ENCODE peak calls at places on chromosome 19, in four cellular contexts. One of them, this sample, is unnamed.
A peak's percentile ranks its signal among the peaks of the same experiment; 100 is the strongest.

GRCh38 chr19:13055213-13056051 is 47.2 kb downstream of the LYL1 start:
- DNase-seq in aorta: peak; percentile 96
- DNase-seq in esophagus muscularis mucosa: no peak
- DNase-seq in PC-3: peak; percentile 81
- DNase-seq in this sample: no peak

GRCh38 chr19:7953060-7953459 is 9.6 kb upstream of the TIMM44 start:
- DNase-seq in aorta: no peak
- DNase-seq in esophagus muscularis mucosa: no peak
- DNase-seq in PC-3: peak; percentile 48
- DNase-seq in this sample: no peak

GRCh38 chr19:40523322-40524047 is 53.2 kb upstream of the SHKBP1 start:
- DNase-seq in aorta: peak; percentile 76
- DNase-seq in esophagus muscularis mucosa: no peak
- DNase-seq in PC-3: peak; percentile 66
- DNase-seq in this sample: peak; percentile 57

GRCh38 chr19:32318884-32319520 is 26.4 kb upstream of the ZNF507 start:
- DNase-seq in aorta: no peak
- DNase-seq in esophagus muscularis mucosa: peak; percentile 90
- DNase-seq in PC-3: peak; percentile 23
- DNase-seq in this sample: no peak

GRCh38 chr19:28372800-28373199 is 840.2 kb downstream of the UQCRFS1 start:
- DNase-seq in aorta: no peak
- DNase-seq in esophagus muscularis mucosa: no peak
- DNase-seq in PC-3: no peak
- DNase-seq in this sample: no peak

GRCh38 chr19:49973987-49974386 is 13.0 kb upstream of the SIGLEC11 start:
- DNase-seq in aorta: no peak
- DNase-seq in esophagus muscularis mucosa: no peak
- DNase-seq in PC-3: no peak
- DNase-seq in this sample: no peak

GRCh38 chr19:5040544-5041167 is 71.7 kb downstream of the KDM4B start:
- DNase-seq in aorta: no peak
- DNase-seq in esophagus muscularis mucosa: no peak
- DNase-seq in PC-3: no peak
- DNase-seq in this sample: no peak

GRCh38 chr19:5679289-5680082 is 830 bp downstream of the MICOS13 start:
- DNase-seq in aorta: no peak
- DNase-seq in esophagus muscularis mucosa: no peak
- DNase-seq in PC-3: no peak
- DNase-seq in this sample: no peak

GRCh38 chr19:42270346-42271044 is 1.4 kb downstream of the CIC start:
- DNase-seq in aorta: peak; percentile 86
- DNase-seq in esophagus muscularis mucosa: no peak
- DNase-seq in PC-3: peak; percentile 57
- DNase-seq in this sample: peak; percentile 58

GRCh38 chr19:49507803-49508494 is 4.5 kb upstream of the FCGRT start:
- DNase-seq in aorta: no peak
- DNase-seq in esophagus muscularis mucosa: no peak
- DNase-seq in PC-3: no peak
- DNase-seq in this sample: no peak

GRCh38 chr19:5336195-5336965 is 4.2 kb downstream of the PTPRS start:
- DNase-seq in aorta: no peak
- DNase-seq in esophagus muscularis mucosa: no peak
- DNase-seq in PC-3: no peak
- DNase-seq in this sample: no peak

GRCh38 chr19:44878119-44878865 is 12.8 kb upstream of the TOMM40 start:
- DNase-seq in aorta: no peak
- DNase-seq in esophagus muscularis mucosa: no peak
- DNase-seq in PC-3: no peak
- DNase-seq in this sample: no peak

GRCh38 chr19:5206751-5207075 is 133.9 kb downstream of the PTPRS start:
- DNase-seq in aorta: no peak
- DNase-seq in esophagus muscularis mucosa: no peak
- DNase-seq in PC-3: no peak
- DNase-seq in this sample: no peak

GRCh38 chr19:55368701-55369563 is 1.3 kb downstream of the IL11 start:
- DNase-seq in aorta: no peak
- DNase-seq in esophagus muscularis mucosa: no peak
- DNase-seq in PC-3: peak; percentile 67
- DNase-seq in this sample: peak; percentile 20

GRCh38 chr19:10206226-10206873 is 11.6 kb upstream of the DNMT1 start:
- DNase-seq in aorta: no peak
- DNase-seq in esophagus muscularis mucosa: no peak
- DNase-seq in PC-3: peak; percentile 51
- DNase-seq in this sample: no peak

GRCh38 chr19:5578094-5578846 is 10.5 kb upstream of the TINCR start:
- DNase-seq in aorta: peak; percentile 92
- DNase-seq in esophagus muscularis mucosa: no peak
- DNase-seq in PC-3: peak; percentile 84
- DNase-seq in this sample: peak; percentile 57

GRCh38 chr19:52673014-52673413 is 34.9 kb upstream of the ZNF83 start:
- DNase-seq in aorta: no peak
- DNase-seq in esophagus muscularis mucosa: no peak
- DNase-seq in PC-3: no peak
- DNase-seq in this sample: no peak

GRCh38 chr19:6551607-6552450 is 21.0 kb downstream of the TNFSF9 start:
- DNase-seq in aorta: no peak
- DNase-seq in esophagus muscularis mucosa: no peak
- DNase-seq in PC-3: no peak
- DNase-seq in this sample: peak; percentile 82

GRCh38 chr19:34661357-34661756 is 15.6 kb downstream of the SCGB2B2 start:
- DNase-seq in aorta: no peak
- DNase-seq in esophagus muscularis mucosa: no peak
- DNase-seq in PC-3: no peak
- DNase-seq in this sample: no peak

GRCh38 chr19:14102102-14102696 is 11.6 kb upstream of the SAMD1 start:
- DNase-seq in aorta: no peak
- DNase-seq in esophagus muscularis mucosa: no peak
- DNase-seq in PC-3: peak; percentile 34
- DNase-seq in this sample: no peak

GRCh38 chr19:7236153-7236552 is 58.1 kb downstream of the INSR start:
- DNase-seq in aorta: no peak
- DNase-seq in esophagus muscularis mucosa: no peak
- DNase-seq in PC-3: no peak
- DNase-seq in this sample: no peak

GRCh38 chr19:34573226-34573864 is 91.8 kb downstream of the WTIP start:
- DNase-seq in aorta: no peak
- DNase-seq in esophagus muscularis mucosa: peak; percentile 81
- DNase-seq in PC-3: no peak
- DNase-seq in this sample: no peak

GRCh38 chr19:45682117-45682516 is 9.6 kb downstream of the SNRPD2 start:
- DNase-seq in aorta: no peak
- DNase-seq in esophagus muscularis mucosa: no peak
- DNase-seq in PC-3: no peak
- DNase-seq in this sample: no peak

DNA sequence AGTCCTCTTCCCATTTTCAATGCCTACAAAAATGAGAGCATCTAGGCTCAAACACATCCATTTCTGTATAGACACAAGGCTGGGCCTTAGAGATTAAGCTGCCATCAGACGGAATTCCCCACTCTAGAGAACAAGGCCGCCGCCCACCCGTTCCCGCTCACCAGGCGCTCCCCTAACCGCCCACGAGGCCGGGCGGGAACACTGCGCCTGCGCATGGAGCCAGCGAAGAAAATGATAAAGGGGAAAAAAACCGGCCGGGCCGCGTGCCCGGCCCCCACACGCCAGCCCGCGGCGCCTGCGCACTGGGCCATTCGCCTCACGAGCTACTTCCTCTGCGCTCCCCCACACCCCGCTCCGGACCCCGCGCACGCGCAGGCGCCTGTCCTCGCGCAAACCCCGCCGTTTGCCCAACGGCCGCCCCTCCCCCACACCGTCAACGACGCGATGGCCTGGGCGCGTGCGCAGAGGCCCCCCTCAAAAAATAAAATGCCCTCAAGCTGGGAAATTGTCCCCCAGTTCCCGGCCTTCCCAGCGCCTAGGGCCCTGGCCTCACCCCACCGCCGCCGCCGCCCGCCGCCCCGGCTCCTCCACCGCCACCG is 540 bp downstream of the HNRNPL start:
- DNase-seq in aorta: peak; percentile 99
- DNase-seq in esophagus muscularis mucosa: peak; percentile 99
- DNase-seq in PC-3: peak; percentile 94
- DNase-seq in this sample: peak; percentile 96
- H3K4me1 ChIP-seq in aorta: no peaks in the 10 kb centered on the region
- H3K4me1 ChIP-seq in esophagus muscularis mucosa: peaks cover 62% of the 10 kb centered on the region
- H3K4me1 ChIP-seq in PC-3: peaks cover 28% of the 10 kb centered on the region
- H3K4me1 ChIP-seq in this sample: peaks cover 72% of the 10 kb centered on the region

GRCh38 chr19:4012092-4012974 is 4.8 kb downstream of the PIAS4 start:
- DNase-seq in aorta: no peak
- DNase-seq in esophagus muscularis mucosa: no peak
- DNase-seq in PC-3: no peak
- DNase-seq in this sample: no peak

GRCh38 chr19:4009990-4010807 is 2.7 kb downstream of the PIAS4 start:
- DNase-seq in aorta: no peak
- DNase-seq in esophagus muscularis mucosa: no peak
- DNase-seq in PC-3: no peak
- DNase-seq in this sample: no peak

GRCh38 chr19:4012975-4013634 is 5.6 kb downstream of the PIAS4 start:
- DNase-seq in aorta: no peak
- DNase-seq in esophagus muscularis mucosa: no peak
- DNase-seq in PC-3: no peak
- DNase-seq in this sample: no peak

GRCh38 chr19:4007836-4008539 is 452 bp downstream of the PIAS4 start:
- DNase-seq in aorta: no peak
- DNase-seq in esophagus muscularis mucosa: no peak
- DNase-seq in PC-3: no peak
- DNase-seq in this sample: peak; percentile 15

GRCh38 chr19:4010808-4011110 is 3.2 kb downstream of the PIAS4 start:
- DNase-seq in aorta: no peak
- DNase-seq in esophagus muscularis mucosa: no peak
- DNase-seq in PC-3: no peak
- DNase-seq in this sample: no peak
- H3K4me1 ChIP-seq in aorta: no peaks in the 10 kb centered on the region
- H3K4me1 ChIP-seq in esophagus muscularis mucosa: peaks cover 85% of the 10 kb centered on the region
- H3K4me1 ChIP-seq in PC-3: peaks cover 5% of the 10 kb centered on the region
- H3K4me1 ChIP-seq in this sample: peaks cover 48% of the 10 kb centered on the region

GRCh38 chr19:48244289-48244688 is 11.4 kb downstream of the CARD8 start:
- DNase-seq in aorta: no peak
- DNase-seq in esophagus muscularis mucosa: no peak
- DNase-seq in PC-3: peak; percentile 12
- DNase-seq in this sample: peak; percentile 49
- H3K4me1 ChIP-seq in aorta: no peaks in the 10 kb centered on the region
- H3K4me1 ChIP-seq in esophagus muscularis mucosa: no peaks in the 10 kb centered on the region
- H3K4me1 ChIP-seq in PC-3: peaks cover 6% of the 10 kb centered on the region
- H3K4me1 ChIP-seq in this sample: peaks cover 47% of the 10 kb centered on the region

DNA sequence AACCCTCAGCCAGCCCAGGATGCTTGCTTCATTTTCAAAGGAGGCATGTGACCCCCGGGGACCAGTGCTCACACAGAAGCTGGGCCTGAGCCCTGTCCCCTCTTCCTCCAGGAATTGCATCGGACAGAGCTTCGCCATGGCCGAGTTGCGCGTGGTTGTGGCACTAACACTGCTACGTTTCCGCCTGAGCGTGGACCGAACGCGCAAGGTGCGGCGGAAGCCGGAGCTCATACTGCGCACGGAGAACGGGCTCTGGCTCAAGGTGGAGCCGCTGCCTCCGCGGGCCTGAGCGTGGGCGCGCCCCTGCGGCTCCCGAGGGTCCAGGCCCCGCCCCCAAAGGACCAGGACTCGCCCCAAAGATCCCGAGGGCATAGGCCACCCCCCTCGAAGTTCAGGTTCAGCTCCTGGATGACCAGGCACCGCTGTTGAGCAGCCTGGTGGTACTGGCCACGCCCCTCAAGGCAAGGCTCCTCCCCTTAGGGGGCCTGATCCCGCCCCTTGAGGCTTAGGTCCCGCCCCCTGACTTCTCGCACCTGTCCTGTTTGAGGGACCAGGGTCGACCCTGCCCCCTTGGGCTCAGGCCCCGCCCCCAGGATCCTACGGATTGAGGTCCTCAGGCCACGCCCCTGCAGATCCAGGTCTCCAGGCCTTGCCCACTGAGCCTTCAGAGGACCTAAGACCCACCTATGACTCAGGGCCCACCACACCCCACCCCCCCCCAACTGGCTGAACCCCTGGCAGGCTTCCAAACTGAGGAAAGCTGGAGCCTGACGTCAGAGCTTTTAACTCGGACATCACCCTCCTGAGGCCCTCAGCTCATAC is 43.1 kb downstream of the CYP4F22 start:
- DNase-seq in aorta: peak; percentile 78
- DNase-seq in esophagus muscularis mucosa: no peak
- DNase-seq in PC-3: peak; percentile 51
- DNase-seq in this sample: peak; percentile 70
- H3K4me1 ChIP-seq in aorta: no peaks in the 10 kb centered on the region
- H3K4me1 ChIP-seq in esophagus muscularis mucosa: peaks cover 23% of the 10 kb centered on the region
- H3K4me1 ChIP-seq in PC-3: peaks cover 13% of the 10 kb centered on the region
- H3K4me1 ChIP-seq in this sample: peaks cover 19% of the 10 kb centered on the region

DNA sequence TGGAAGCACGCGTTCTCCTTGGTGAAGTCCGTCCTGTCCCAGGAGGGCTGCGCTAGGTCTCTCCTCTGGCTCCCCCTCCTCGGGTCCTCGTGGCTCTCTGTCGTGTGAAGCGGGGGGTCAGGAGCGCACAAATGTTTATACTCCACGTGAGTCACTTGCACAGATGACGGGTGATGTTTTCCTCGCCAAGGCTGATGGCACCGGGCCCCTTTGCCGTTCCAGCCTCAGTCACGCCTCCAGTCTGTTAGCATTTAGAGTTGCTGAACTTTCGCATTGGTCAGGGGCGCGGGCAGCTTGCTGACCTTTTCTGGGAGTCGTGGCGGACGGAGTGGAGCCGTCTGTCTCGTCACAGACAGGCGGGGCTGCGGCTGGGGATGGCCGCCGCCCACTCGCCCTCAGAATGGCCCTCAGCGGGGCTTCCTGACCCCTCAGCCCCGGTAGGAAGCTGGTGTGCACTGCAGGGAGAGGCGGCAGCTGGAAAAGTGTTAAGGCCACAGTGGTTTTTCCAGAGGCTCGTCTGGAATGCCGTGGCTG is 13.7 kb downstream of the KLHL26 start:
- DNase-seq in aorta: peak; percentile 95
- DNase-seq in esophagus muscularis mucosa: peak; percentile 96
- DNase-seq in PC-3: no peak
- DNase-seq in this sample: no peak
- H3K4me1 ChIP-seq in aorta: no peaks in the 10 kb centered on the region
- H3K4me1 ChIP-seq in esophagus muscularis mucosa: peaks cover 75% of the 10 kb centered on the region
- H3K4me1 ChIP-seq in PC-3: no peaks in the 10 kb centered on the region
- H3K4me1 ChIP-seq in this sample: no peaks in the 10 kb centered on the region

GRCh38 chr19:2533686-2534085 is 57.8 kb downstream of the GADD45B start:
- DNase-seq in aorta: no peak
- DNase-seq in esophagus muscularis mucosa: no peak
- DNase-seq in PC-3: peak; percentile 48
- DNase-seq in this sample: no peak
- H3K4me1 ChIP-seq in aorta: no peaks in the 10 kb centered on the region
- H3K4me1 ChIP-seq in esophagus muscularis mucosa: peaks cover 7% of the 10 kb centered on the region
- H3K4me1 ChIP-seq in PC-3: peaks cover 36% of the 10 kb centered on the region
- H3K4me1 ChIP-seq in this sample: no peaks in the 10 kb centered on the region